ENCODE peak calls at places on chromosome 13, in six cellular contexts. R is right lobe of liver, B is transverse colon, X is testis, F is H1, U is ovary. V is an unnamed sample.

GRCh38 chr13:112968380-112968909 is 569 bp upstream of the MCF2L start:
- DNase-seq in B (peak; percentile 70), U (peak; percentile 69), R (peak; percentile 75), X (peak; percentile 47), F (no peak), V (no peak)

GRCh38 chr13:85589021-85589420 is 210.2 kb downstream of the SLITRK6 start:
- DNase-seq in F (no peak), R (no peak), B (no peak), U (no peak), X (no peak), V (no peak)

GRCh38 chr13:39766464-39767167 is 111.2 kb downstream of the COG6 start:
- DNase-seq in U (no peak), R (no peak), B (no peak), X (no peak), F (no peak), V (no peak)

GRCh38 chr13:50015750-50016149 is 506 bp downstream of the KCNRG start:
- DNase-seq in U (no peak), B (no peak), R (no peak), F (no peak), X (no peak), V (no peak)

GRCh38 chr13:23462815-23463559 is 29.5 kb upstream of the SACS start:
- DNase-seq in F (no peak), B (no peak), U (no peak), R (no peak), X (no peak), V (no peak)

GRCh38 chr13:27126877-27127276 is 44.7 kb downstream of the USP12 start:
- DNase-seq in R (no peak), B (no peak), F (no peak), U (no peak), X (no peak), V (no peak)

GRCh38 chr13:90197722-90198121 is 1149.8 kb upstream of the MIR17HG start:
- DNase-seq in R (no peak), U (no peak), B (no peak), X (no peak), F (no peak), V (no peak)

GRCh38 chr13:106156468-106156867 is 379.0 kb downstream of the EFNB2 start:
- DNase-seq in B (no peak), F (no peak), U (no peak), X (no peak), R (no peak), V (no peak)

GRCh38 chr13:24618219-24618955 is 61.8 kb upstream of the ATP12A start:
- DNase-seq in B (peak; percentile 41), X (no peak), F (no peak), U (no peak), R (no peak), V (no peak)

GRCh38 chr13:97221491-97221890 is 642 bp upstream of the MBNL2 start:
- DNase-seq in X (no peak), R (no peak), U (no peak), F (no peak), B (no peak), V (no peak)

GRCh38 chr13:113557013-113557412 is 27.5 kb upstream of the TFDP1 start:
- DNase-seq in X (peak; percentile 8), U (peak; percentile 15), R (no peak), B (peak; percentile 2), F (no peak), V (no peak)

GRCh38 chr13:52356327-52356726 is 49.6 kb downstream of the THSD1 start:
- DNase-seq in U (no peak), F (no peak), B (no peak), X (no peak), R (no peak), V (no peak)

GRCh38 chr13:70310720-70311119 is 202.5 kb upstream of the KLHL1 start:
- DNase-seq in R (no peak), X (peak; percentile 47), U (no peak), B (peak; percentile 25), F (no peak), V (no peak)

GRCh38 chr13:114162533-114162922 is 16.5 kb upstream of the CFAP97D2 start:
- DNase-seq in U (no peak), R (no peak), B (no peak), F (no peak), X (no peak), V (no peak)

GRCh38 chr13:112726018-112726767 is 36.4 kb downstream of the ATP11A start:
- DNase-seq in U (peak; percentile 25), F (no peak), R (no peak), X (no peak), B (no peak), V (no peak)

GRCh38 chr13:87274209-87274819 is 396.9 kb upstream of the SLITRK5 start:
- DNase-seq in R (peak; percentile 9), F (peak; percentile 72), U (no peak), B (peak; percentile 17), X (peak; percentile 71), V (no peak)

GRCh38 chr13:46484561-46484960 is 68.4 kb upstream of the LRCH1 start:
- DNase-seq in F (no peak), R (no peak), U (no peak), X (no peak), B (no peak), V (no peak)

GRCh38 chr13:101572456-101572855 is 120.0 kb downstream of the ITGBL1 start:
- DNase-seq in R (no peak), X (no peak), B (no peak), F (no peak), U (no peak), V (no peak)

GRCh38 chr13:30846311-30846710 is 59.8 kb upstream of the MEDAG start:
- DNase-seq in U (no peak), F (no peak), B (no peak), X (no peak), R (no peak), V (no peak)

GRCh38 chr13:50670847-50671542 is 172.5 kb downstream of the DLEU7 start:
- DNase-seq in R (no peak), B (no peak), X (no peak), U (no peak), F (no peak), V (no peak)

GRCh38 chr13:32427852-32428580 is at the start of gene N4BP2L1:
- DNase-seq in R (peak; percentile 96), X (peak; percentile 82), F (peak; percentile 76), B (peak; percentile 85), U (peak; percentile 87), V (peak; percentile 45)

GRCh38 chr13:32426191-32426980 is 1.5 kb downstream of the N4BP2L1 start:
- DNase-seq in B (peak; percentile 25), U (no peak), X (peak; percentile 23), R (no peak), F (no peak), V (no peak)

GRCh38 chr13:32425158-32425557 is 2.8 kb downstream of the N4BP2L1 start:
- DNase-seq in R (no peak), X (no peak), U (no peak), F (no peak), B (no peak), V (no peak)

GRCh38 chr13:32428581-32429072 is 697 bp upstream of the N4BP2L1 start:
- DNase-seq in U (no peak), B (no peak), X (no peak), F (no peak), R (no peak), V (no peak)

DNA sequence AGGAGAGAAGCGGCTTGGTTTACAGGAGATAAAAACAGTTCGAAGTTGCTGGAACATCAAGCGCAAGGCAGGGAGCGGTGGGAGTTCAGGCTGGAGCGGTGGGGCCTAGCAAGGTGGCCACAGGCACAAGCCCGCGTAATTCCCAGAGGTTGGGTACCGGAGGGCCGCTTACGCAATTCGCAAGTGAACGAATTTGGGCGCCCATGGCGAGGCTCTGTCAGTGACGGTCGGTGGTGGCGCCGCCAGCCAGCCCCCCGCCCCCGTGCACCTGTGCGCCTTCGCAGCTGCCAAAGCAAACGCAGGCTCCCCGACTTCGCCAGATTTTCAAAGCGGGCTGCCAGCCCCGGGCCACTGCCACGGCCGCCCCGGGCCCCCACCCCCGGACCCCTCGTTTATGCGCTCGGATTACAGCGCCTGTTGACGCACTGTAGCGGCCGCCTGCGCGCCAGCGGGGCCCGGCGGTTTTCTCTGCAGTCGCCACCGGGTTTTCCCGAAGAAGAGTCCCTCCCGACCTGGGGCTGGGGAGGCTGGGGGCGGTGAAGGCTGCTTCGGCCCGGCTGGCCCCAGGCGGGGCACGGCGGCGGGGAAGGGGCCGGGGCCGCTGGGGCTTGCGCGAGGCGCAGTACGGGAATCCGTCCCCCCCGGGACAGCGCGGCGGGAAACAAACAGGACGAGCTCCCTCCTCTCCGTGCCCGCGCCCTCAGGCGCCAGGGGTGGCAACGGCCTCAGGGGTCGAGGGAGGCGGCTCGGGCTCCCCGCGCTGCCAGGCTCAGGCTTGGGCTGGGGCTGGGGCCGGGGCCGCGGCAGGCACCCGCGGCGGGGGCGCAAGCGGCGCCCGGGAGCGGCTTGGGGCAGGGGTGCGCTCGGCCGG is 714 bp downstream of the N4BP2L1 start:
- DNase-seq in U (peak; percentile 78), F (peak; percentile 82), X (peak; percentile 51), B (peak; percentile 56), R (peak; percentile 79), V (no peak)
- TF ChIP-seq POLR2A in U (peak; percentile 16), F (no peak), X (no peak), B (no peak), R (peak; percentile 15), V (no peak)

GRCh38 chr13:40776232-40776631 is 5.2 kb upstream of the MRPS31 start:
- DNase-seq in X (no peak), B (no peak), R (no peak), U (no peak), F (no peak), V (no peak)
- H3K27ac ChIP-seq in X (no peak overlapping the region), B (peak overlapping the region; percentile 26), R (no peak overlapping the region), U (no peak overlapping the region), F (no peak overlapping the region), V (no peak overlapping the region)

DNA sequence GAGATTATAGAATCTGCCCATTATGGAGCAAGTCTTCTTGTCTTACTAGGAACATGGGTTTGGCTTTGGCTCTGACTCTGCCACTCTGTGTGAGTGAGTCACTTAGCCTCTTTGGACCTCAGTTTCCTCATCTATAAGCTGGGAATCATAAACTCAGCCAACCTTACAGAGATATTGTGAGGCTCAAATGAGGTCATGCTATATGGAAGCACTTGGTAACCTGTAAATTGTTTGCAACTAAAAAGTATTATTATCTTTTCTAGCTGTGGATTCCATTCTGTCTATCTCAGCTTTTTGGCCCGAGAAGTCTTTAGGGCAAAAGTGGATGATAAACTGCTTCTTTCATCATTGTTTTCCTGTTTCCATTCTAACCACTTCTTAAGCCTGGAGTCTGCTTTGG is 186.8 kb upstream of the TSC22D1 start:
- DNase-seq in B (no peak), F (no peak), R (no peak), X (no peak), U (no peak), V (no peak)
- H3K4me1 ChIP-seq in B (peaks cover 46% of the 10 kb centered on the region), F (peaks cover 4% of the 10 kb centered on the region), R (no peaks in the 10 kb centered on the region), X (peaks cover 9% of the 10 kb centered on the region), U (peaks cover 2% of the 10 kb centered on the region), V (peaks cover 15% of the 10 kb centered on the region)

DNA sequence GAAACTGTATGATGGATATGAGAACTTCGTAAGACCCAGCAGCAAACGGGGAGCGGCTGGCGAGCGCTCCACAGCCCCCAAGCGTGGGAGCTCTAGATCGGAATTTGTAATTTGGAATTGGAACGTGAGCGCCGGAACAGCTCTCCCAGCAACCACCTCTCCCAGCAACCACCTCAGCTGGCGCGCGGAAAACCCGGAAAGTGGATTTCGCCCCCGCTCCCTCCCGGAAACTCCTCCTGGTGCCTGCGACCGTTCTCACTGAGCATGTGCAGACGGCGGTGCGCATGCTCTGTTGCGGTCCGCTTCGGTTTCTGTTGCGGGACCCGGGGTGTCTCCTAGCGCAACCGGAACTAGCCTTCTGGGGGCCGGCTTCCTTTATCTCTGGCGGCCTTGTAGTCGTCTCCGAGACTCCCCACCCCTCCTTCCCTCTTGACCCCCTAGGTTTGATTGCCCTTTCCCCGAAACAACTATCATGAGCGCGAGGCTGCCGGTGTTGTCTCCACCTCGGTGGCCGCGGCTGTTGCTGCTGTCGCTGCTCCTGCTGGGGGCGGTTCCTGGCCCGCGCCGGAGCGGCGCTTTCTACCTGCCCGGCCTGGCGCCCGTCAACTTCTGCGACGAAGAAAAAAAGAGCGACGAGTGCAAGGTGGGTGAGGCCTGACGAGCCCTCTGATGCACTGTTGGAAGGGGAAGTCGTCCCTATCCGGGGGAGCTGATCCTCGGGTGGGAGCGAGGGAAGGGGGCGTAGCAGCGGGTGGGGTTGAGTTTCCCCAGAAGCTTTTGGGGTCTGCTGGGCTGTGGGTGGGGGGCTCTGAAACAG is at the start of gene TM9SF2:
- DNase-seq in X (peak; percentile 94), F (peak; percentile 100), B (peak; percentile 99), U (peak; percentile 99), R (peak; percentile 95), V (peak; percentile 84)
- TF ChIP-seq POLR2A in X (no peak), F (peak; percentile 59), B (peak; percentile 89), U (peak; percentile 68), R (peak; percentile 67), V (peak; percentile 86)